ENCODE peak calls at places on chromosomes 16 and 17, in nine cellular contexts. G is body of pancreas, M is testis, Z is breast epithelium, O is heart left ventricle, E is A549, P is uterus, B is ovary, L is IMR-90. T is an unnamed sample.

GRCh38 chr17:34437188-34437587 is 74.2 kb upstream of the CCL1 start:
- DNase-seq in G (no peak), M (no peak), Z (no peak), O (no peak), E (no peak), P (no peak), B (no peak), L (no peak), T (no peak)

GRCh38 chr16:49598386-49599170 is 225.0 kb downstream of the C16orf78 start:
- DNase-seq in G (no peak), M (no peak), Z (no peak), O (no peak), E (no peak), P (peak), B (no peak), L (no peak), T (no peak)

GRCh38 chr17:11296994-11297393 is 56.0 kb downstream of the SHISA6 start:
- DNase-seq in G (no peak), M (no peak), Z (no peak), O (no peak), E (peak), P (no peak), B (no peak), L (no peak), T (no peak)

GRCh38 chr16:27746076-27746855 is 196.3 kb downstream of the KATNIP start:
- DNase-seq in G (no peak), M (no peak), Z (no peak), O (no peak), E (no peak), P (no peak), B (no peak), L (no peak), T (no peak)

GRCh38 chr17:11557727-11558452 is 40.4 kb upstream of the DNAH9 start:
- DNase-seq in G (no peak), M (no peak), Z (no peak), O (no peak), E (no peak), P (no peak), B (no peak), L (no peak), T (no peak)

GRCh38 chr17:6603746-6604325 is 36.7 kb downstream of the KIAA0753 start:
- DNase-seq in G (peak), M (peak), Z (no peak), O (peak), E (no peak), P (no peak), B (peak), L (peak), T (peak)

GRCh38 chr17:66491213-66491612 is 188.8 kb downstream of the PRKCA start:
- DNase-seq in G (no peak), M (no peak), Z (no peak), O (no peak), E (no peak), P (no peak), B (no peak), L (no peak), T (no peak)

GRCh38 chr16:81076566-81077076 is 417 bp downstream of the C16orf46 start:
- DNase-seq in G (peak), M (peak), Z (peak), O (peak), E (peak), P (peak), B (peak), L (peak), T (peak)

GRCh38 chr17:66021757-66022156 is 170.2 kb downstream of the CEP112 start:
- DNase-seq in G (no peak), M (no peak), Z (no peak), O (no peak), E (no peak), P (no peak), B (no peak), L (no peak), T (no peak)

GRCh38 chr16:56258508-56259424 is 67.5 kb downstream of the GNAO1 start:
- DNase-seq in G (no peak), M (peak), Z (no peak), O (no peak), E (no peak), P (no peak), B (no peak), L (no peak), T (no peak)

DNA sequence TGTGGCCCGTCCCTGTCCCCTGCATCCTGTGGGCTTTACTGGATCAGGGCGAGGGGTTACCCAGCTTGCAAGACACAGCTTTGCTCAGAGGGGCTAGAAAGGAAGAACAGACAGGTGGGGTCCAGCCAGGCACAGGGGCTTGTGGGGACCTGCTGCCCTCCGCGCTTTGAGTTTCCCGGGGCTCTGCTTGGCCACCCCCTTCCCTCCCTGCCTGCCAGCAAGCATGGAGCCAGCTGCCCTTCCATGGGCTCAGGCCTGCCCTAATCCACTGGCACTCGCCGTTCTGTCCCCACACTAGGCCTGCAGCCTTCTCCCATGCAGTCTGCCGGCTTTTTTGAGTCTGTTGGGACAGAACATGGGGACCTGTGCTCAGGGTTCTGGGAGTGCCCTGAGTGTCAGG is 3.4 kb downstream of the SNN start:
- DNase-seq in G (no peak), M (no peak), Z (no peak), O (no peak), E (no peak), P (no peak), B (no peak), L (no peak), T (no peak)
- H3K4me3 ChIP-seq in G (no peak), M (no peak), Z (no peak), O (no peak), E (no peak), P (no peak), B (no peak), L (no peak), T (no peak)

DNA sequence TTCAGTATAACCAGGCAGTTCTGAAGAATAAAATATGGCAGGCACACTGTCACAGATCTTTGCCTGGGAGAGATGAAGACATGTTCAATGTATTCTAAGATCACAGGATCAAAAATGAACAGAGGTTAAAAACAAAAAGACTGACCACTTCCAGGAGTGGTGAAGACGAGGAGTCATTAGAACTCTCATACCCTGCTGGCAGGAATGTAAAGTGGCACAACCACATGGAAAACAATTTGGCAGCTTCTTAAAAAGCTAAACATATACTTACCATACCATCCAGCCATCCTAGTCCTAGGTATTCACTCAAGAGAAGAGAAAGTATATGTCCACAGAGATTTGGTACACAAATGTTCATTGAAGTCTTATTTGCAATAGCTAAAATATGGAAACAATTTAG is 406.3 kb downstream of the NPIPA8 start:
- DNase-seq in G (no peak), M (no peak), Z (no peak), O (no peak), E (no peak), P (no peak), B (no peak), L (no peak), T (no peak)
- TF ChIP-seq POLR2A in G (no peak), M (no peak), Z (no peak), O (no peak), E (no peak), P (no peak), B (no peak), L (no peak), T (no peak)

GRCh38 chr17:3800362-3801042 is 486 bp downstream of the ITGAE start:
- DNase-seq in G (no peak), M (no peak), Z (no peak), O (no peak), E (no peak), P (no peak), B (peak), L (no peak), T (no peak)

GRCh38 chr17:3801043-3801746 is at the start of gene ITGAE:
- DNase-seq in G (no peak), M (no peak), Z (no peak), O (no peak), E (no peak), P (no peak), B (peak), L (no peak), T (no peak)

GRCh38 chr17:3796822-3797170 is 4.2 kb downstream of the ITGAE start:
- DNase-seq in G (no peak), M (no peak), Z (no peak), O (no peak), E (no peak), P (no peak), B (no peak), L (no peak), T (no peak)

GRCh38 chr17:3798273-3799180 is 2.5 kb downstream of the ITGAE start:
- DNase-seq in G (no peak), M (peak), Z (no peak), O (no peak), E (no peak), P (no peak), B (peak), L (no peak), T (peak)

GRCh38 chr17:3799181-3799627 is 1.8 kb downstream of the ITGAE start:
- DNase-seq in G (no peak), M (no peak), Z (no peak), O (no peak), E (no peak), P (no peak), B (no peak), L (no peak), T (no peak)
- H3K27ac ChIP-seq in G (no peak), M (no peak), Z (no peak), O (no peak), E (no peak), P (no peak), B (no peak), L (no peak), T (no peak)

GRCh38 chr17:76383645-76384221 is 676 bp upstream of the SPHK1 start:
- DNase-seq in G (peak), M (no peak), Z (no peak), O (peak), E (peak), P (no peak), B (peak), L (peak), T (no peak)

GRCh38 chr17:76384222-76384986 is at the start of gene SPHK1:
- DNase-seq in G (peak), M (peak), Z (no peak), O (peak), E (peak), P (no peak), B (peak), L (peak), T (peak)

GRCh38 chr17:76384987-76385891 is 830 bp downstream of the SPHK1 start:
- DNase-seq in G (peak), M (no peak), Z (no peak), O (peak), E (peak), P (no peak), B (peak), L (peak), T (no peak)

GRCh38 chr17:76386966-76387765 is 2.8 kb downstream of the SPHK1 start:
- DNase-seq in G (no peak), M (no peak), Z (no peak), O (no peak), E (no peak), P (no peak), B (no peak), L (no peak), T (no peak)

GRCh38 chr17:76385892-76386786 is 1.7 kb downstream of the SPHK1 start:
- DNase-seq in G (peak), M (peak), Z (peak), O (peak), E (peak), P (peak), B (peak), L (peak), T (peak)
- H3K4me3 ChIP-seq in G (no peak), M (peak), Z (peak), O (peak), E (peak), P (peak), B (peak), L (peak), T (peak)

GRCh38 chr16:30119428-30119827 is 3.6 kb downstream of the MAPK3 start:
- DNase-seq in G (no peak), M (no peak), Z (no peak), O (no peak), E (no peak), P (no peak), B (no peak), L (peak), T (no peak)

GRCh38 chr16:30120340-30121105 is 2.5 kb downstream of the MAPK3 start:
- DNase-seq in G (no peak), M (no peak), Z (no peak), O (no peak), E (no peak), P (no peak), B (no peak), L (no peak), T (no peak)

GRCh38 chr16:30124985-30125379 is 2.0 kb upstream of the MAPK3 start:
- DNase-seq in G (no peak), M (no peak), Z (no peak), O (no peak), E (no peak), P (no peak), B (no peak), L (no peak), T (no peak)

GRCh38 chr16:30122621-30123160 is 329 bp downstream of the MAPK3 start:
- DNase-seq in G (peak), M (no peak), Z (no peak), O (no peak), E (no peak), P (no peak), B (no peak), L (no peak), T (no peak)

DNA sequence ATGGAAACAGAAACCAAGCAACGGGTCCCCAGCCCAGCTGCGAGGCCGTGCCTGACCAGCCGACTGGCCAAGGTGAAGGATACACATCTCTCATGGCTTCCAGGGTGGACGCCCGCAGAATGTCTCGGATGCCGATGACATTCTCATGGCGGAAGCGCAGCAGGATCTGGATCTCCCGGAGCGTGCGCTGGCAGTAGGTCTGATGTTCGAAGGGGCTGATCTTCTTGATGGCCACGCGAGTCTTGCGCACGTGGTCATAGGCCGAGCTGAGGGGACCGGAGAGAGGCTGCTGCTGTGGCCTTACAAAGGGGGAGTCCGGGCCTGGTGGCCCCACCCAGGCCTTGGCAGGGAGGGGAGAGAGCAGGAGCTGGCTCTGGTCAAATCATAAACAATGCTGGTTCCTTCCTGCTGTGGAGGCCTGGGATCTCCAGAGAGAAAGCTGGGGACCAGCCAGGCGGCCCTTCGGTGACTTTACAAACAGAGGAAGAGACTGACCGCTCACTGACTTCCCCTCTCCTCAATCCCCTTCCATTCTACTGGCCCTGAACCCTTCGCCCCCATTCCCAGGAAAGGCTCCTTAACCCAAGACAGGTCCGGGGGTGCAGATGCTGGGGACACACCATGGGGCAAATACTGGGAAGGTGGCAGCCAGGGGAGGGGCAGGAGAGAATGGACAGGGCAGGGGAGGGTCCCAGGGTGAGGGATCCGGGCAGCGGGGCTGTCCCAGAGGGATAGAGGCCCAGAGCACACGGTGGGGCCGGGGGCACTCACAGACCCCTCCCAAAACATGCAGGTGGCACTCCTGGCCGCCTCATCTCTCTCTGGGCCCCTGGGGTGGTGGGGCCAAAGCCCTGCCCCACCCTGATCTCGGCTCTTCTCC is 1.0 kb downstream of the MAPK3 start:
- DNase-seq in G (peak), M (peak), Z (peak), O (peak), E (no peak), P (peak), B (peak), L (no peak), T (peak)
- TF ChIP-seq POLR2A in G (no peak), M (no peak), Z (no peak), O (no peak), E (no peak), P (no peak), B (no peak), L (no peak), T (no peak)

DNA sequence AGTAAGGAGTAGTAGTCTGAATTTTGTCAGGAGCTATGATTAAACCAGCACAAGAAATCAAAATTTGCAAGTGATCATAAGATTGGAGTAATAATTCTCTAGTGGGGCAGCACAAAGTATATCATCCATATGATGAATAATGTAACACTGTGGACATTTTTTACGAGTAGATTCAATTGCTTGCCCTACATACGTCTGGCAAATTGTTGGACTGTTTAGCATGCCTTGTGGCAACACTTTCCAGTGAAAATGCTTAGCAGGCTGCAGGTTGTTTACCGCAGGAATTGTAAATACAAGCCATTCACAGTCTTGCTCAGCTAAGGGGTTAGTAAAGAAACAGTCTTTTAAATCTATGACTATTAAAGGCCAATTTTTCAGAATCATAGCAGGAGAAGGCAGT is 35.7 kb downstream of the ATF7IP2 start:
- DNase-seq in G (no peak), M (no peak), Z (no peak), O (no peak), E (no peak), P (no peak), B (no peak), L (no peak), T (no peak)
- H3K27ac ChIP-seq in G (no peak), M (no peak), Z (no peak), O (no peak), E (no peak), P (no peak), B (no peak), L (no peak), T (no peak)

GRCh38 chr16:72815348-72816318 is 232.3 kb downstream of the ZFHX3 start:
- DNase-seq in G (no peak), M (no peak), Z (no peak), O (no peak), E (no peak), P (no peak), B (no peak), L (peak), T (no peak)
- H3K4me3 ChIP-seq in G (no peak), M (no peak), Z (no peak), O (no peak), E (no peak), P (no peak), B (no peak), L (no peak), T (no peak)

GRCh38 chr17:50785126-50785525 is 17.8 kb upstream of the ANKRD40CL start:
- DNase-seq in G (peak), M (no peak), Z (no peak), O (no peak), E (no peak), P (no peak), B (no peak), L (no peak), T (no peak)
- TF ChIP-seq POLR2A in G (no peak), M (no peak), Z (no peak), O (no peak), E (no peak), P (no peak), B (no peak), L (no peak), T (no peak)

GRCh38 chr17:8482546-8482945 is 46.9 kb downstream of the NDEL1 start:
- DNase-seq in G (no peak), M (no peak), Z (no peak), O (no peak), E (no peak), P (no peak), B (no peak), L (peak), T (no peak)
- H3K27ac ChIP-seq in G (no peak), M (no peak), Z (no peak), O (no peak), E (no peak), P (no peak), B (no peak), L (no peak), T (no peak)